ENCODE peak calls at places on chromosomes 13 and 19, in four cellular contexts. I, N, O and A are unnamed samples.

GRCh38 chr19:16397791-16398529 is 73.3 kb downstream of the KLF2 start:
- DNase-seq in O (no peak), N (no peak), I (no peak), A (no peak)

GRCh38 chr19:49930483-49931011 is 1.2 kb upstream of the NUP62 start:
- DNase-seq in I (peak), N (peak), O (peak), A (no peak)

GRCh38 chr13:20388184-20388583 is 137.5 kb downstream of the CRYL1 start:
- DNase-seq in I (no peak), N (no peak), O (no peak), A (no peak)

GRCh38 chr19:11435833-11436313 is 438 bp downstream of the PRKCSH start:
- DNase-seq in N (peak), I (peak), O (peak), A (peak)

GRCh38 chr13:57634829-57635165 is 3.3 kb downstream of the PCDH17 start:
- DNase-seq in N (peak), I (no peak), O (no peak), A (no peak)

GRCh38 chr19:11338164-11338563 is 1.3 kb downstream of the RAB3D start:
- DNase-seq in O (peak), I (peak), N (no peak), A (no peak)

GRCh38 chr13:49580980-49581680 is 4.2 kb downstream of the RCBTB1 start:
- DNase-seq in O (no peak), N (no peak), I (no peak), A (no peak)

GRCh38 chr19:13164370-13165090 is 14.3 kb downstream of the IER2 start:
- DNase-seq in I (peak), N (peak), O (peak), A (peak)

GRCh38 chr19:19256072-19256969 is 16.8 kb downstream of the TM6SF2 start:
- DNase-seq in N (no peak), I (no peak), O (no peak), A (no peak)

GRCh38 chr19:16649734-16650133 is 10.2 kb downstream of the SMIM7 start:
- DNase-seq in O (no peak), I (no peak), N (no peak), A (no peak)

GRCh38 chr13:89199138-89199537 is 1528.0 kb downstream of the SLITRK5 start:
- DNase-seq in I (no peak), O (no peak), N (no peak), A (no peak)

GRCh38 chr19:5329141-5329540 is 11.5 kb downstream of the PTPRS start:
- DNase-seq in I (no peak), O (no peak), N (no peak), A (no peak)

GRCh38 chr19:15249912-15250634 is 17.8 kb upstream of the EPHX3 start:
- DNase-seq in N (peak), O (no peak), I (no peak), A (no peak)

GRCh38 chr13:40639226-40639681 is 27.2 kb downstream of the FOXO1 start:
- DNase-seq in I (no peak), O (no peak), N (no peak), A (no peak)

GRCh38 chr19:22532388-22533310 is 101.5 kb upstream of the ZNF492 start:
- DNase-seq in N (no peak), O (peak), I (peak), A (no peak)

GRCh38 chr13:48783831-48784230 is 130.1 kb downstream of the CYSLTR2 start:
- DNase-seq in I (no peak), N (no peak), O (no peak), A (no peak)

GRCh38 chr19:8262431-8262830 is 45.7 kb downstream of the CD320 start:
- DNase-seq in I (no peak), O (no peak), N (no peak), A (no peak)

GRCh38 chr13:30846311-30846710 is 59.8 kb upstream of the MEDAG start:
- DNase-seq in O (no peak), I (no peak), N (no peak), A (no peak)

GRCh38 chr13:54185785-54186184 is 1157.2 kb downstream of the OLFM4 start:
- DNase-seq in O (no peak), N (peak), I (no peak), A (no peak)

GRCh38 chr13:35672611-35673010 is 196.1 kb upstream of the MAB21L1 start:
- DNase-seq in O (no peak), I (no peak), N (no peak), A (no peak)

GRCh38 chr19:46299004-46299509 is 2.2 kb downstream of the HIF3A start:
- DNase-seq in I (peak), N (no peak), O (peak), A (peak)

GRCh38 chr13:32905063-32905863 is 111.0 kb upstream of the KL start:
- DNase-seq in O (no peak), N (no peak), I (no peak), A (no peak)

GRCh38 chr13:50208826-50209335 is 193.6 kb downstream of the KCNRG start:
- DNase-seq in I (peak), O (peak), N (peak), A (peak)

GRCh38 chr13:76758738-76759137 is 127.5 kb downstream of the KCTD12 start:
- DNase-seq in N (no peak), O (no peak), I (no peak), A (no peak)

GRCh38 chr19:40689339-40690049 is 957 bp downstream of the NUMBL start:
- DNase-seq in O (no peak), I (no peak), N (peak), A (no peak)

GRCh38 chr13:48066310-48066989 is 28.5 kb downstream of the MED4 start:
- DNase-seq in O (no peak), I (no peak), N (no peak), A (no peak)

GRCh38 chr13:28409648-28410047 is 85.3 kb downstream of the FLT1 start:
- DNase-seq in O (no peak), N (no peak), I (no peak), A (no peak)

GRCh38 chr13:111384441-111385181 is 64.2 kb downstream of the TEX29 start:
- DNase-seq in I (no peak), O (no peak), N (no peak), A (no peak)

GRCh38 chr19:53982611-53983010 is 8.8 kb upstream of the CACNG6 start:
- DNase-seq in I (peak), O (peak), N (peak), A (peak)

GRCh38 chr13:99991806-99992242 is 10.2 kb downstream of the ZIC2 start:
- DNase-seq in O (no peak), N (peak), I (no peak), A (no peak)

GRCh38 chr13:20291675-20292074 is 59.6 kb upstream of the GJB6 start:
- DNase-seq in O (no peak), I (no peak), N (no peak), A (no peak)

GRCh38 chr19:19434483-19435045 is 29.1 kb downstream of the GATAD2A start:
- DNase-seq in I (no peak), N (no peak), O (no peak), A (no peak)

GRCh38 chr19:40335855-40336700 is 12.1 kb downstream of the C19orf47 start:
- DNase-seq in N (no peak), I (no peak), O (no peak), A (no peak)

GRCh38 chr19:5317321-5317720 is 23.3 kb downstream of the PTPRS start:
- DNase-seq in O (no peak), I (no peak), N (no peak), A (no peak)

GRCh38 chr19:6362024-6362344 is 653 bp downstream of the CLPP start:
- DNase-seq in I (no peak), N (no peak), O (no peak), A (no peak)

GRCh38 chr19:3378352-3379146 is 12.2 kb downstream of the NFIC start:
- DNase-seq in O (no peak), I (no peak), N (no peak), A (no peak)

GRCh38 chr19:3373971-3374368 is 7.6 kb downstream of the NFIC start:
- DNase-seq in O (no peak), N (no peak), I (no peak), A (no peak)

GRCh38 chr19:3374369-3375112 is 8.2 kb downstream of the NFIC start:
- DNase-seq in N (no peak), O (no peak), I (no peak), A (no peak)

GRCh38 chr19:3372413-3372812 is 6.0 kb downstream of the NFIC start:
- DNase-seq in N (no peak), I (no peak), O (no peak), A (no peak)

GRCh38 chr19:3375221-3376088 is 9.1 kb downstream of the NFIC start:
- DNase-seq in I (peak), N (no peak), O (no peak), A (no peak)
- TF ChIP-seq CTCF in I (no peak), N (no peak), O (no peak), A (no peak)

GRCh38 chr13:98979012-98979411 is 1.1 kb upstream of the DOCK9 start:
- DNase-seq in N (no peak), O (no peak), I (no peak), A (no peak)

GRCh38 chr13:98976941-98977340 is 923 bp downstream of the DOCK9 start:
- DNase-seq in N (no peak), O (no peak), I (no peak), A (no peak)

GRCh38 chr13:98976338-98976737 is 1.5 kb downstream of the DOCK9 start:
- DNase-seq in I (no peak), N (no peak), O (no peak), A (no peak)

GRCh38 chr13:98978280-98978679 is 416 bp upstream of the DOCK9 start:
- DNase-seq in O (no peak), I (no peak), N (no peak), A (no peak)

GRCh38 chr13:98977568-98978270 is at the start of gene DOCK9:
- DNase-seq in I (peak), O (peak), N (peak), A (peak)
- TF ChIP-seq CTCF in I (no peak), O (no peak), N (no peak), A (no peak)

GRCh38 chr19:1221904-1222255 is 15.9 kb downstream of the CBARP start:
- DNase-seq in I (no peak), O (no peak), N (no peak), A (no peak)

GRCh38 chr19:1224047-1224825 is 13.6 kb downstream of the CBARP start:
- DNase-seq in I (no peak), O (no peak), N (no peak), A (no peak)

GRCh38 chr19:1221141-1221903 is 15.7 kb downstream of the STK11 start:
- DNase-seq in N (peak), O (peak), I (no peak), A (no peak)

GRCh38 chr19:1223018-1223855 is 14.6 kb downstream of the CBARP start:
- DNase-seq in I (no peak), O (no peak), N (peak), A (peak)

GRCh38 chr19:1222394-1222793 is 15.4 kb downstream of the CBARP start:
- DNase-seq in N (no peak), O (no peak), I (no peak), A (no peak)
- TF ChIP-seq CTCF in N (no peak), O (no peak), I (no peak), A (no peak)

DNA sequence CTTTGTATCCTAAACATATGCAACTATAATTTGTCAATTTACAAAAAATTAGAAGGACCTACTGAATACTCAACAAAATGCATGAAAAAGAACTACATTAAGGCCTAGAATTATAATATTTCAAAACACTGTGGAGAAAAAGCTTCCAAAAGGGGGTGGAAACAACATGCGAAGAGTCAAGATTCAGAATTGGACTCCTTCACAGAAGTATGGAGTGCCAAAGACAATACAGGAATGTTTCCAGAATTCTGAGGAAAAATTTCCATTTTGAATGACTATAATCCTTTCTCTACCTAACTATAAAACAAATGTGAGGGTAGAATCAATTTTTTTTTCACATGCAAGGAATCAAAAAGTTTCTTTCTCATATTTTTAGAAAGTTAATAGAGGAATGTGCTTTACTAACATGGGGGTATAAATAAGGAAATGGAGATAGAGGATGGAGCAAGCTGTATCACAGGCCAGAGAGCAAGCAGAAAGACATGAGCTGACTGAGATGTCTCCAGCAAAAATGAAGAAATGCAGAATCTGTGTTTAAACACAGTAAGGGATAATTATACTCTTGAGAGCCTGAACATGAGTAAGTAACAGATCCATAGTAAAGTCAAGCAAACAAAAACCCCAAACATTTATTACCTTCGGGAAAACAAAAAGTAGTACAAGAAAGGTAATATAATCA is 39.5 kb upstream of the SMAD9 start:
- DNase-seq in N (no peak), O (no peak), I (no peak), A (no peak)
- TF ChIP-seq CTCF in N (no peak), O (no peak), I (no peak), A (no peak)